ENCODE peak calls at places on chromosomes 3 and 15, in nine cellular contexts. One of them, this sample, is unnamed.
A peak's percentile ranks its signal among the peaks of the same experiment; 100 is the strongest.

GRCh38 chr3:143408771-143409170 is 289.2 kb downstream of the CHST2 start:
- DNase-seq in NCI-H1092 treated with DMSO at 0.1 percent for 48 hours: no peak
- DNase-seq in CMK: no peak
- DNase-seq in Ammon's horn: no peak
- DNase-seq in stimulated activated naive CD8-positive, alpha-beta T cell treated with anti-CD3 and anti-CD28 coated beads, Interleukin-15, amount 100 ng/mL, for 72 hours: no peak
- DNase-seq in T-helper 17 cell: no peak
- DNase-seq in fibroblast of lung: no peak
- DNase-seq in GM03348: no peak
- DNase-seq in activated CD8-positive, alpha-beta memory T cell treated with anti-CD3 and anti-CD28 coated beads for 24 hours: no peak
- DNase-seq in this sample: no peak

GRCh38 chr3:129690406-129690805 is 83.9 kb upstream of the PLXND1 start:
- DNase-seq in GM03348: peak; percentile 27
- DNase-seq in activated CD8-positive, alpha-beta memory T cell treated with anti-CD3 and anti-CD28 coated beads for 24 hours: no peak
- DNase-seq in stimulated activated naive CD8-positive, alpha-beta T cell treated with anti-CD3 and anti-CD28 coated beads, Interleukin-15, amount 100 ng/mL, for 72 hours: no peak
- DNase-seq in NCI-H1092 treated with DMSO at 0.1 percent for 48 hours: peak; percentile 57
- DNase-seq in T-helper 17 cell: no peak
- DNase-seq in fibroblast of lung: peak; percentile 60
- DNase-seq in CMK: peak; percentile 58
- DNase-seq in Ammon's horn: peak; percentile 88
- DNase-seq in this sample: peak; percentile 76

GRCh38 chr15:41997845-41998244 is 23.0 kb downstream of the PLA2G4E start:
- DNase-seq in stimulated activated naive CD8-positive, alpha-beta T cell treated with anti-CD3 and anti-CD28 coated beads, Interleukin-15, amount 100 ng/mL, for 72 hours: no peak
- DNase-seq in fibroblast of lung: no peak
- DNase-seq in NCI-H1092 treated with DMSO at 0.1 percent for 48 hours: no peak
- DNase-seq in GM03348: no peak
- DNase-seq in T-helper 17 cell: no peak
- DNase-seq in CMK: no peak
- DNase-seq in Ammon's horn: no peak
- DNase-seq in activated CD8-positive, alpha-beta memory T cell treated with anti-CD3 and anti-CD28 coated beads for 24 hours: no peak
- DNase-seq in this sample: no peak

GRCh38 chr3:124781706-124782376 is 51.6 kb downstream of the UMPS start:
- DNase-seq in stimulated activated naive CD8-positive, alpha-beta T cell treated with anti-CD3 and anti-CD28 coated beads, Interleukin-15, amount 100 ng/mL, for 72 hours: no peak
- DNase-seq in NCI-H1092 treated with DMSO at 0.1 percent for 48 hours: no peak
- DNase-seq in Ammon's horn: no peak
- DNase-seq in GM03348: no peak
- DNase-seq in T-helper 17 cell: no peak
- DNase-seq in CMK: no peak
- DNase-seq in activated CD8-positive, alpha-beta memory T cell treated with anti-CD3 and anti-CD28 coated beads for 24 hours: no peak
- DNase-seq in fibroblast of lung: no peak
- DNase-seq in this sample: no peak

GRCh38 chr3:151787626-151788025 is 26.3 kb upstream of the AADAC start:
- DNase-seq in fibroblast of lung: peak; percentile 48
- DNase-seq in CMK: no peak
- DNase-seq in activated CD8-positive, alpha-beta memory T cell treated with anti-CD3 and anti-CD28 coated beads for 24 hours: no peak
- DNase-seq in stimulated activated naive CD8-positive, alpha-beta T cell treated with anti-CD3 and anti-CD28 coated beads, Interleukin-15, amount 100 ng/mL, for 72 hours: no peak
- DNase-seq in Ammon's horn: peak; percentile 4
- DNase-seq in GM03348: no peak
- DNase-seq in T-helper 17 cell: no peak
- DNase-seq in NCI-H1092 treated with DMSO at 0.1 percent for 48 hours: no peak
- DNase-seq in this sample: no peak

GRCh38 chr3:57803647-57804081 is 47.6 kb downstream of the SLMAP start:
- DNase-seq in Ammon's horn: peak; percentile 12
- DNase-seq in GM03348: peak; percentile 73
- DNase-seq in CMK: no peak
- DNase-seq in stimulated activated naive CD8-positive, alpha-beta T cell treated with anti-CD3 and anti-CD28 coated beads, Interleukin-15, amount 100 ng/mL, for 72 hours: no peak
- DNase-seq in T-helper 17 cell: no peak
- DNase-seq in activated CD8-positive, alpha-beta memory T cell treated with anti-CD3 and anti-CD28 coated beads for 24 hours: no peak
- DNase-seq in NCI-H1092 treated with DMSO at 0.1 percent for 48 hours: no peak
- DNase-seq in fibroblast of lung: peak; percentile 94
- DNase-seq in this sample: no peak

GRCh38 chr15:100635406-100636071 is 33.1 kb downstream of the ASB7 start:
- DNase-seq in GM03348: no peak
- DNase-seq in CMK: no peak
- DNase-seq in NCI-H1092 treated with DMSO at 0.1 percent for 48 hours: no peak
- DNase-seq in T-helper 17 cell: no peak
- DNase-seq in activated CD8-positive, alpha-beta memory T cell treated with anti-CD3 and anti-CD28 coated beads for 24 hours: no peak
- DNase-seq in Ammon's horn: no peak
- DNase-seq in stimulated activated naive CD8-positive, alpha-beta T cell treated with anti-CD3 and anti-CD28 coated beads, Interleukin-15, amount 100 ng/mL, for 72 hours: no peak
- DNase-seq in fibroblast of lung: no peak
- DNase-seq in this sample: no peak

GRCh38 chr3:59699648-59700320 is 650.0 kb upstream of the CFAP20DC start:
- DNase-seq in NCI-H1092 treated with DMSO at 0.1 percent for 48 hours: no peak
- DNase-seq in GM03348: no peak
- DNase-seq in T-helper 17 cell: no peak
- DNase-seq in fibroblast of lung: no peak
- DNase-seq in activated CD8-positive, alpha-beta memory T cell treated with anti-CD3 and anti-CD28 coated beads for 24 hours: no peak
- DNase-seq in Ammon's horn: no peak
- DNase-seq in stimulated activated naive CD8-positive, alpha-beta T cell treated with anti-CD3 and anti-CD28 coated beads, Interleukin-15, amount 100 ng/mL, for 72 hours: no peak
- DNase-seq in CMK: no peak
- DNase-seq in this sample: no peak

GRCh38 chr3:171028025-171028778 is 1.7 kb upstream of the SLC2A2 start:
- DNase-seq in GM03348: peak; percentile 89
- DNase-seq in CMK: no peak
- DNase-seq in NCI-H1092 treated with DMSO at 0.1 percent for 48 hours: peak; percentile 29
- DNase-seq in fibroblast of lung: peak; percentile 98
- DNase-seq in T-helper 17 cell: no peak
- DNase-seq in activated CD8-positive, alpha-beta memory T cell treated with anti-CD3 and anti-CD28 coated beads for 24 hours: peak; percentile 77
- DNase-seq in stimulated activated naive CD8-positive, alpha-beta T cell treated with anti-CD3 and anti-CD28 coated beads, Interleukin-15, amount 100 ng/mL, for 72 hours: peak; percentile 65
- DNase-seq in Ammon's horn: peak; percentile 23
- DNase-seq in this sample: no peak

GRCh38 chr15:70794596-70795310 is 31.4 kb upstream of the UACA start:
- DNase-seq in Ammon's horn: no peak
- DNase-seq in CMK: no peak
- DNase-seq in GM03348: peak; percentile 44
- DNase-seq in T-helper 17 cell: no peak
- DNase-seq in activated CD8-positive, alpha-beta memory T cell treated with anti-CD3 and anti-CD28 coated beads for 24 hours: no peak
- DNase-seq in fibroblast of lung: peak; percentile 80
- DNase-seq in NCI-H1092 treated with DMSO at 0.1 percent for 48 hours: no peak
- DNase-seq in stimulated activated naive CD8-positive, alpha-beta T cell treated with anti-CD3 and anti-CD28 coated beads, Interleukin-15, amount 100 ng/mL, for 72 hours: no peak
- DNase-seq in this sample: no peak

GRCh38 chr3:177904661-177905060 is 631.6 kb upstream of the KCNMB2 start:
- DNase-seq in fibroblast of lung: peak; percentile 84
- DNase-seq in stimulated activated naive CD8-positive, alpha-beta T cell treated with anti-CD3 and anti-CD28 coated beads, Interleukin-15, amount 100 ng/mL, for 72 hours: no peak
- DNase-seq in NCI-H1092 treated with DMSO at 0.1 percent for 48 hours: no peak
- DNase-seq in Ammon's horn: no peak
- DNase-seq in GM03348: peak; percentile 35
- DNase-seq in activated CD8-positive, alpha-beta memory T cell treated with anti-CD3 and anti-CD28 coated beads for 24 hours: no peak
- DNase-seq in CMK: no peak
- DNase-seq in T-helper 17 cell: no peak
- DNase-seq in this sample: no peak

GRCh38 chr3:15443826-15444524 is 16.6 kb downstream of the EAF1 start:
- DNase-seq in fibroblast of lung: peak; percentile 92
- DNase-seq in T-helper 17 cell: no peak
- DNase-seq in CMK: no peak
- DNase-seq in activated CD8-positive, alpha-beta memory T cell treated with anti-CD3 and anti-CD28 coated beads for 24 hours: peak; percentile 21
- DNase-seq in GM03348: no peak
- DNase-seq in NCI-H1092 treated with DMSO at 0.1 percent for 48 hours: no peak
- DNase-seq in stimulated activated naive CD8-positive, alpha-beta T cell treated with anti-CD3 and anti-CD28 coated beads, Interleukin-15, amount 100 ng/mL, for 72 hours: no peak
- DNase-seq in Ammon's horn: no peak
- DNase-seq in this sample: no peak

GRCh38 chr3:30440147-30440604 is 166.2 kb upstream of the TGFBR2 start:
- DNase-seq in fibroblast of lung: peak; percentile 80
- DNase-seq in NCI-H1092 treated with DMSO at 0.1 percent for 48 hours: no peak
- DNase-seq in T-helper 17 cell: no peak
- DNase-seq in GM03348: peak; percentile 55
- DNase-seq in activated CD8-positive, alpha-beta memory T cell treated with anti-CD3 and anti-CD28 coated beads for 24 hours: no peak
- DNase-seq in CMK: no peak
- DNase-seq in Ammon's horn: no peak
- DNase-seq in stimulated activated naive CD8-positive, alpha-beta T cell treated with anti-CD3 and anti-CD28 coated beads, Interleukin-15, amount 100 ng/mL, for 72 hours: no peak
- DNase-seq in this sample: no peak

GRCh38 chr3:148962513-148962912 is 28.8 kb upstream of the GYG1 start:
- DNase-seq in NCI-H1092 treated with DMSO at 0.1 percent for 48 hours: no peak
- DNase-seq in CMK: no peak
- DNase-seq in activated CD8-positive, alpha-beta memory T cell treated with anti-CD3 and anti-CD28 coated beads for 24 hours: no peak
- DNase-seq in stimulated activated naive CD8-positive, alpha-beta T cell treated with anti-CD3 and anti-CD28 coated beads, Interleukin-15, amount 100 ng/mL, for 72 hours: no peak
- DNase-seq in T-helper 17 cell: no peak
- DNase-seq in GM03348: peak; percentile 47
- DNase-seq in fibroblast of lung: peak; percentile 84
- DNase-seq in Ammon's horn: no peak
- DNase-seq in this sample: no peak

GRCh38 chr3:4656059-4656458 is 162.9 kb downstream of the ITPR1 start:
- DNase-seq in fibroblast of lung: peak; percentile 72
- DNase-seq in GM03348: peak; percentile 89
- DNase-seq in T-helper 17 cell: no peak
- DNase-seq in activated CD8-positive, alpha-beta memory T cell treated with anti-CD3 and anti-CD28 coated beads for 24 hours: no peak
- DNase-seq in NCI-H1092 treated with DMSO at 0.1 percent for 48 hours: peak; percentile 21
- DNase-seq in Ammon's horn: peak; percentile 86
- DNase-seq in CMK: no peak
- DNase-seq in stimulated activated naive CD8-positive, alpha-beta T cell treated with anti-CD3 and anti-CD28 coated beads, Interleukin-15, amount 100 ng/mL, for 72 hours: no peak
- DNase-seq in this sample: no peak

GRCh38 chr3:184562146-184562861 is 719 bp downstream of the EPHB3 start:
- DNase-seq in stimulated activated naive CD8-positive, alpha-beta T cell treated with anti-CD3 and anti-CD28 coated beads, Interleukin-15, amount 100 ng/mL, for 72 hours: peak; percentile 37
- DNase-seq in Ammon's horn: no peak
- DNase-seq in fibroblast of lung: no peak
- DNase-seq in NCI-H1092 treated with DMSO at 0.1 percent for 48 hours: no peak
- DNase-seq in GM03348: peak; percentile 59
- DNase-seq in activated CD8-positive, alpha-beta memory T cell treated with anti-CD3 and anti-CD28 coated beads for 24 hours: no peak
- DNase-seq in CMK: no peak
- DNase-seq in T-helper 17 cell: no peak
- DNase-seq in this sample: peak; percentile 79

GRCh38 chr15:77187751-77188464 is 117.0 kb upstream of the TSPAN3 start:
- DNase-seq in fibroblast of lung: peak; percentile 58
- DNase-seq in CMK: no peak
- DNase-seq in stimulated activated naive CD8-positive, alpha-beta T cell treated with anti-CD3 and anti-CD28 coated beads, Interleukin-15, amount 100 ng/mL, for 72 hours: no peak
- DNase-seq in T-helper 17 cell: no peak
- DNase-seq in activated CD8-positive, alpha-beta memory T cell treated with anti-CD3 and anti-CD28 coated beads for 24 hours: no peak
- DNase-seq in NCI-H1092 treated with DMSO at 0.1 percent for 48 hours: no peak
- DNase-seq in GM03348: peak; percentile 44
- DNase-seq in Ammon's horn: peak; percentile 75
- DNase-seq in this sample: peak; percentile 70

GRCh38 chr15:29364429-29365078 is 94.9 kb upstream of the NSMCE3 start:
- DNase-seq in GM03348: peak; percentile 74
- DNase-seq in Ammon's horn: peak; percentile 66
- DNase-seq in stimulated activated naive CD8-positive, alpha-beta T cell treated with anti-CD3 and anti-CD28 coated beads, Interleukin-15, amount 100 ng/mL, for 72 hours: no peak
- DNase-seq in NCI-H1092 treated with DMSO at 0.1 percent for 48 hours: no peak
- DNase-seq in CMK: no peak
- DNase-seq in T-helper 17 cell: no peak
- DNase-seq in fibroblast of lung: peak; percentile 90
- DNase-seq in activated CD8-positive, alpha-beta memory T cell treated with anti-CD3 and anti-CD28 coated beads for 24 hours: no peak
- DNase-seq in this sample: no peak

GRCh38 chr15:51752918-51753317 is 1.5 kb downstream of the TMOD2 start:
- DNase-seq in activated CD8-positive, alpha-beta memory T cell treated with anti-CD3 and anti-CD28 coated beads for 24 hours: no peak
- DNase-seq in NCI-H1092 treated with DMSO at 0.1 percent for 48 hours: no peak
- DNase-seq in stimulated activated naive CD8-positive, alpha-beta T cell treated with anti-CD3 and anti-CD28 coated beads, Interleukin-15, amount 100 ng/mL, for 72 hours: no peak
- DNase-seq in Ammon's horn: peak; percentile 29
- DNase-seq in T-helper 17 cell: no peak
- DNase-seq in GM03348: no peak
- DNase-seq in fibroblast of lung: no peak
- DNase-seq in CMK: no peak
- DNase-seq in this sample: no peak

GRCh38 chr15:93035953-93036810 is 52.8 kb downstream of the RGMA start:
- DNase-seq in NCI-H1092 treated with DMSO at 0.1 percent for 48 hours: peak; percentile 21
- DNase-seq in stimulated activated naive CD8-positive, alpha-beta T cell treated with anti-CD3 and anti-CD28 coated beads, Interleukin-15, amount 100 ng/mL, for 72 hours: peak; percentile 49
- DNase-seq in fibroblast of lung: peak; percentile 23
- DNase-seq in Ammon's horn: no peak
- DNase-seq in activated CD8-positive, alpha-beta memory T cell treated with anti-CD3 and anti-CD28 coated beads for 24 hours: peak; percentile 79
- DNase-seq in CMK: peak; percentile 56
- DNase-seq in T-helper 17 cell: no peak
- DNase-seq in GM03348: no peak
- DNase-seq in this sample: peak; percentile 51

GRCh38 chr3:129238945-129239705 is 10.3 kb upstream of the COPG1 start:
- DNase-seq in stimulated activated naive CD8-positive, alpha-beta T cell treated with anti-CD3 and anti-CD28 coated beads, Interleukin-15, amount 100 ng/mL, for 72 hours: peak; percentile 25
- DNase-seq in activated CD8-positive, alpha-beta memory T cell treated with anti-CD3 and anti-CD28 coated beads for 24 hours: no peak
- DNase-seq in CMK: no peak
- DNase-seq in GM03348: no peak
- DNase-seq in NCI-H1092 treated with DMSO at 0.1 percent for 48 hours: no peak
- DNase-seq in T-helper 17 cell: no peak
- DNase-seq in Ammon's horn: no peak
- DNase-seq in fibroblast of lung: peak; percentile 19
- DNase-seq in this sample: no peak

GRCh38 chr3:126287536-126288181 is 69.5 kb downstream of the KLF15 start:
- DNase-seq in NCI-H1092 treated with DMSO at 0.1 percent for 48 hours: no peak
- DNase-seq in T-helper 17 cell: no peak
- DNase-seq in GM03348: peak; percentile 88
- DNase-seq in fibroblast of lung: peak; percentile 59
- DNase-seq in activated CD8-positive, alpha-beta memory T cell treated with anti-CD3 and anti-CD28 coated beads for 24 hours: no peak
- DNase-seq in stimulated activated naive CD8-positive, alpha-beta T cell treated with anti-CD3 and anti-CD28 coated beads, Interleukin-15, amount 100 ng/mL, for 72 hours: no peak
- DNase-seq in CMK: no peak
- DNase-seq in Ammon's horn: peak; percentile 89
- DNase-seq in this sample: no peak

GRCh38 chr3:126731044-126731443 is 27.0 kb downstream of the CHCHD6 start:
- DNase-seq in fibroblast of lung: no peak
- DNase-seq in NCI-H1092 treated with DMSO at 0.1 percent for 48 hours: no peak
- DNase-seq in T-helper 17 cell: no peak
- DNase-seq in CMK: peak; percentile 75
- DNase-seq in activated CD8-positive, alpha-beta memory T cell treated with anti-CD3 and anti-CD28 coated beads for 24 hours: no peak
- DNase-seq in stimulated activated naive CD8-positive, alpha-beta T cell treated with anti-CD3 and anti-CD28 coated beads, Interleukin-15, amount 100 ng/mL, for 72 hours: no peak
- DNase-seq in GM03348: no peak
- DNase-seq in Ammon's horn: no peak
- DNase-seq in this sample: no peak

GRCh38 chr3:146581877-146582508 is 23.2 kb downstream of the PLSCR5 start:
- DNase-seq in T-helper 17 cell: no peak
- DNase-seq in fibroblast of lung: peak; percentile 50
- DNase-seq in NCI-H1092 treated with DMSO at 0.1 percent for 48 hours: no peak
- DNase-seq in stimulated activated naive CD8-positive, alpha-beta T cell treated with anti-CD3 and anti-CD28 coated beads, Interleukin-15, amount 100 ng/mL, for 72 hours: no peak
- DNase-seq in Ammon's horn: peak; percentile 14
- DNase-seq in activated CD8-positive, alpha-beta memory T cell treated with anti-CD3 and anti-CD28 coated beads for 24 hours: no peak
- DNase-seq in CMK: no peak
- DNase-seq in GM03348: no peak
- DNase-seq in this sample: no peak

GRCh38 chr3:152961323-152961722 is 126.4 kb downstream of the P2RY1 start:
- DNase-seq in T-helper 17 cell: no peak
- DNase-seq in fibroblast of lung: peak; percentile 5
- DNase-seq in GM03348: peak; percentile 20
- DNase-seq in stimulated activated naive CD8-positive, alpha-beta T cell treated with anti-CD3 and anti-CD28 coated beads, Interleukin-15, amount 100 ng/mL, for 72 hours: no peak
- DNase-seq in Ammon's horn: peak; percentile 16
- DNase-seq in activated CD8-positive, alpha-beta memory T cell treated with anti-CD3 and anti-CD28 coated beads for 24 hours: no peak
- DNase-seq in CMK: no peak
- DNase-seq in NCI-H1092 treated with DMSO at 0.1 percent for 48 hours: no peak
- DNase-seq in this sample: no peak

GRCh38 chr3:26070854-26071253 is 281.0 kb downstream of the OXSM start:
- DNase-seq in fibroblast of lung: no peak
- DNase-seq in activated CD8-positive, alpha-beta memory T cell treated with anti-CD3 and anti-CD28 coated beads for 24 hours: no peak
- DNase-seq in CMK: no peak
- DNase-seq in GM03348: no peak
- DNase-seq in T-helper 17 cell: no peak
- DNase-seq in stimulated activated naive CD8-positive, alpha-beta T cell treated with anti-CD3 and anti-CD28 coated beads, Interleukin-15, amount 100 ng/mL, for 72 hours: no peak
- DNase-seq in NCI-H1092 treated with DMSO at 0.1 percent for 48 hours: no peak
- DNase-seq in Ammon's horn: no peak
- DNase-seq in this sample: no peak

GRCh38 chr3:186895406-186895805 is 34.9 kb upstream of the ST6GAL1 start:
- DNase-seq in fibroblast of lung: no peak
- DNase-seq in stimulated activated naive CD8-positive, alpha-beta T cell treated with anti-CD3 and anti-CD28 coated beads, Interleukin-15, amount 100 ng/mL, for 72 hours: no peak
- DNase-seq in GM03348: no peak
- DNase-seq in T-helper 17 cell: no peak
- DNase-seq in NCI-H1092 treated with DMSO at 0.1 percent for 48 hours: no peak
- DNase-seq in activated CD8-positive, alpha-beta memory T cell treated with anti-CD3 and anti-CD28 coated beads for 24 hours: no peak
- DNase-seq in CMK: no peak
- DNase-seq in Ammon's horn: no peak
- DNase-seq in this sample: no peak

GRCh38 chr3:166243511-166243910 is 406.3 kb upstream of the BCHE start:
- DNase-seq in activated CD8-positive, alpha-beta memory T cell treated with anti-CD3 and anti-CD28 coated beads for 24 hours: no peak
- DNase-seq in NCI-H1092 treated with DMSO at 0.1 percent for 48 hours: no peak
- DNase-seq in stimulated activated naive CD8-positive, alpha-beta T cell treated with anti-CD3 and anti-CD28 coated beads, Interleukin-15, amount 100 ng/mL, for 72 hours: no peak
- DNase-seq in Ammon's horn: no peak
- DNase-seq in T-helper 17 cell: no peak
- DNase-seq in fibroblast of lung: no peak
- DNase-seq in GM03348: no peak
- DNase-seq in CMK: no peak
- DNase-seq in this sample: no peak

GRCh38 chr3:166085164-166085830 is 248.1 kb upstream of the BCHE start:
- DNase-seq in T-helper 17 cell: no peak
- DNase-seq in NCI-H1092 treated with DMSO at 0.1 percent for 48 hours: no peak
- DNase-seq in fibroblast of lung: peak; percentile 3
- DNase-seq in Ammon's horn: no peak
- DNase-seq in CMK: no peak
- DNase-seq in stimulated activated naive CD8-positive, alpha-beta T cell treated with anti-CD3 and anti-CD28 coated beads, Interleukin-15, amount 100 ng/mL, for 72 hours: no peak
- DNase-seq in activated CD8-positive, alpha-beta memory T cell treated with anti-CD3 and anti-CD28 coated beads for 24 hours: no peak
- DNase-seq in GM03348: no peak
- DNase-seq in this sample: no peak

GRCh38 chr15:69861331-69862171 is 236.2 kb downstream of the TLE3 start:
- DNase-seq in stimulated activated naive CD8-positive, alpha-beta T cell treated with anti-CD3 and anti-CD28 coated beads, Interleukin-15, amount 100 ng/mL, for 72 hours: no peak
- DNase-seq in T-helper 17 cell: no peak
- DNase-seq in GM03348: no peak
- DNase-seq in CMK: no peak
- DNase-seq in Ammon's horn: no peak
- DNase-seq in activated CD8-positive, alpha-beta memory T cell treated with anti-CD3 and anti-CD28 coated beads for 24 hours: no peak
- DNase-seq in fibroblast of lung: no peak
- DNase-seq in NCI-H1092 treated with DMSO at 0.1 percent for 48 hours: no peak
- DNase-seq in this sample: no peak

GRCh38 chr15:26771168-26771916 is 1.5 kb downstream of the GABRB3 start:
- DNase-seq in Ammon's horn: no peak
- DNase-seq in T-helper 17 cell: no peak
- DNase-seq in CMK: no peak
- DNase-seq in stimulated activated naive CD8-positive, alpha-beta T cell treated with anti-CD3 and anti-CD28 coated beads, Interleukin-15, amount 100 ng/mL, for 72 hours: no peak
- DNase-seq in activated CD8-positive, alpha-beta memory T cell treated with anti-CD3 and anti-CD28 coated beads for 24 hours: no peak
- DNase-seq in fibroblast of lung: no peak
- DNase-seq in NCI-H1092 treated with DMSO at 0.1 percent for 48 hours: peak; percentile 48
- DNase-seq in GM03348: peak; percentile 25
- DNase-seq in this sample: no peak